ENCODE peak calls at places on chromosomes 7 and 10, in four cellular contexts. J is cardiac muscle cell; A is CD4-positive, alpha-beta T cell; H is neuronal stem cell. G is an unnamed sample.

GRCh38 chr7:26212921-26213718 is 11.6 kb downstream of the CBX3 start:
- DNase-seq in J (no peak), A (no peak), H (no peak), G (no peak)

GRCh38 chr10:103820101-103821062 is 35.0 kb downstream of the SH3PXD2A start:
- DNase-seq in J (peak; percentile 65), A (no peak), H (no peak), G (no peak)

GRCh38 chr10:8539056-8539455 is 484.6 kb downstream of the GATA3 start:
- DNase-seq in J (no peak), A (no peak), H (no peak), G (no peak)

GRCh38 chr10:59387951-59388431 is 25.6 kb upstream of the FAM13C start:
- DNase-seq in J (peak; percentile 92), A (no peak), H (peak; percentile 80), G (no peak)

GRCh38 chr7:143352506-143353130 is 9.9 kb downstream of the FAM131B start:
- DNase-seq in J (no peak), A (no peak), H (peak; percentile 75), G (no peak)

GRCh38 chr7:152894295-152895170 is 135.0 kb downstream of the ACTR3B start:
- DNase-seq in J (peak; percentile 19), A (no peak), H (peak; percentile 47), G (no peak)

GRCh38 chr10:125262920-125263319 is 102.6 kb upstream of the CTBP2 start:
- DNase-seq in J (no peak), A (no peak), H (no peak), G (no peak)

GRCh38 chr10:114777415-114777814 is 44.2 kb upstream of the FHIP2A start:
- DNase-seq in J (no peak), A (no peak), H (no peak), G (no peak)

GRCh38 chr7:29275493-29275892 is 80.9 kb downstream of the CHN2 start:
- DNase-seq in J (no peak), A (no peak), H (no peak), G (no peak)
- H3K27ac ChIP-seq in J (no peak overlapping the region), A (no peak overlapping the region), H (no peak overlapping the region), G (no peak overlapping the region)

GRCh38 chr7:157384301-157384700 is 47.5 kb downstream of the DNAJB6 start:
- DNase-seq in J (peak; percentile 39), A (no peak), H (no peak), G (no peak)
- H3K27ac ChIP-seq in J (peak overlapping the region; percentile 26), A (no peak overlapping the region), H (no peak overlapping the region), G (no peak overlapping the region)

GRCh38 chr10:80453392-80453714 is 757 bp upstream of the TSPAN14 start:
- DNase-seq in J (no peak), A (no peak), H (no peak), G (no peak)
- H3K27ac ChIP-seq in J (peak overlapping the region; percentile 74), A (peak overlapping the region; percentile 60), H (peak overlapping the region; percentile 62), G (peak overlapping the region; percentile 91)

GRCh38 chr7:74477188-74477587 is 23.5 kb downstream of the GTF2IRD1 start:
- DNase-seq in J (no peak), A (no peak), H (no peak), G (no peak)
- H3K27ac ChIP-seq in J (peak overlapping the region; percentile 97), A (no peak overlapping the region), H (no peak overlapping the region), G (peak overlapping the region; percentile 76)